ENCODE peak calls at places on chromosomes 13 and 19, in four cellular contexts. One of them, this sample, is unnamed.

GRCh38 chr13:47672982-47673670 is 327.9 kb downstream of the SUCLA2 start:
- DNase-seq in NCI-H774: no peak
- DNase-seq in brain microvascular endothelial cell: peak
- DNase-seq in thoracic aorta: no peak
- DNase-seq in this sample: no peak

GRCh38 chr19:36081385-36081784 is 26.7 kb downstream of the WDR62 start:
- DNase-seq in brain microvascular endothelial cell: no peak
- DNase-seq in thoracic aorta: no peak
- DNase-seq in NCI-H774: no peak
- DNase-seq in this sample: no peak

GRCh38 chr19:4327252-4327876 is 11.3 kb downstream of the STAP2 start:
- DNase-seq in thoracic aorta: no peak
- DNase-seq in NCI-H774: no peak
- DNase-seq in brain microvascular endothelial cell: peak
- DNase-seq in this sample: peak

GRCh38 chr19:40116075-40116474 is 25.3 kb upstream of the ZNF780A start:
- DNase-seq in NCI-H774: no peak
- DNase-seq in thoracic aorta: no peak
- DNase-seq in brain microvascular endothelial cell: no peak
- DNase-seq in this sample: no peak

GRCh38 chr13:31160857-31161582 is 684 bp downstream of the HSPH1 start:
- DNase-seq in NCI-H774: no peak
- DNase-seq in brain microvascular endothelial cell: peak
- DNase-seq in thoracic aorta: peak
- DNase-seq in this sample: peak

GRCh38 chr19:13633109-13633508 is 126.8 kb upstream of the CACNA1A start:
- DNase-seq in NCI-H774: peak
- DNase-seq in thoracic aorta: no peak
- DNase-seq in brain microvascular endothelial cell: peak
- DNase-seq in this sample: peak

GRCh38 chr13:42660367-42660965 is 86.5 kb downstream of the TNFSF11 start:
- DNase-seq in NCI-H774: no peak
- DNase-seq in brain microvascular endothelial cell: no peak
- DNase-seq in thoracic aorta: no peak
- DNase-seq in this sample: no peak

GRCh38 chr19:6509118-6509971 is 7.2 kb upstream of the TUBB4A start:
- DNase-seq in brain microvascular endothelial cell: no peak
- DNase-seq in thoracic aorta: no peak
- DNase-seq in NCI-H774: no peak
- DNase-seq in this sample: no peak

GRCh38 chr13:21043898-21044297 is 17.5 kb downstream of the LATS2 start:
- DNase-seq in NCI-H774: no peak
- DNase-seq in brain microvascular endothelial cell: peak
- DNase-seq in thoracic aorta: no peak
- DNase-seq in this sample: peak

GRCh38 chr13:102769679-102770078 is 3.9 kb downstream of the TEX30 start:
- DNase-seq in NCI-H774: no peak
- DNase-seq in brain microvascular endothelial cell: no peak
- DNase-seq in thoracic aorta: no peak
- DNase-seq in this sample: peak

GRCh38 chr19:8592231-8593009 is 15.2 kb upstream of the MYO1F start:
- DNase-seq in thoracic aorta: peak
- DNase-seq in brain microvascular endothelial cell: peak
- DNase-seq in NCI-H774: no peak
- DNase-seq in this sample: peak

GRCh38 chr19:43983912-43984686 is at the start of gene ZNF155:
- DNase-seq in thoracic aorta: peak
- DNase-seq in NCI-H774: peak
- DNase-seq in brain microvascular endothelial cell: peak
- DNase-seq in this sample: peak

GRCh38 chr13:109345433-109345941 is 440.9 kb downstream of the IRS2 start:
- DNase-seq in NCI-H774: no peak
- DNase-seq in brain microvascular endothelial cell: peak
- DNase-seq in thoracic aorta: no peak
- DNase-seq in this sample: no peak

GRCh38 chr19:3788991-3789778 is 3.0 kb upstream of the MATK start:
- DNase-seq in brain microvascular endothelial cell: no peak
- DNase-seq in thoracic aorta: no peak
- DNase-seq in NCI-H774: no peak
- DNase-seq in this sample: no peak

GRCh38 chr19:10580979-10581631 is 6.0 kb downstream of the AP1M2 start:
- DNase-seq in NCI-H774: no peak
- DNase-seq in brain microvascular endothelial cell: peak
- DNase-seq in thoracic aorta: peak
- DNase-seq in this sample: peak

GRCh38 chr19:2555422-2556220 is 79.7 kb downstream of the GADD45B start:
- DNase-seq in brain microvascular endothelial cell: no peak
- DNase-seq in NCI-H774: no peak
- DNase-seq in thoracic aorta: no peak
- DNase-seq in this sample: no peak

GRCh38 chr13:40479196-40479845 is 187.1 kb downstream of the FOXO1 start:
- DNase-seq in NCI-H774: no peak
- DNase-seq in brain microvascular endothelial cell: no peak
- DNase-seq in thoracic aorta: no peak
- DNase-seq in this sample: no peak

GRCh38 chr19:46288896-46289588 is 7.8 kb upstream of the HIF3A start:
- DNase-seq in NCI-H774: no peak
- DNase-seq in brain microvascular endothelial cell: peak
- DNase-seq in thoracic aorta: no peak
- DNase-seq in this sample: peak

GRCh38 chr13:66477816-66478215 is 752.3 kb downstream of the PCDH9 start:
- DNase-seq in NCI-H774: no peak
- DNase-seq in thoracic aorta: no peak
- DNase-seq in brain microvascular endothelial cell: no peak
- DNase-seq in this sample: no peak

GRCh38 chr19:29583196-29584006 is 22.7 kb upstream of the POP4 start:
- DNase-seq in brain microvascular endothelial cell: no peak
- DNase-seq in thoracic aorta: no peak
- DNase-seq in NCI-H774: no peak
- DNase-seq in this sample: no peak

GRCh38 chr19:39676004-39676403 is 20.3 kb downstream of the LGALS16 start:
- DNase-seq in NCI-H774: no peak
- DNase-seq in thoracic aorta: no peak
- DNase-seq in brain microvascular endothelial cell: no peak
- DNase-seq in this sample: no peak

GRCh38 chr19:35963514-35963913 is 27.3 kb downstream of the LRFN3 start:
- DNase-seq in NCI-H774: no peak
- DNase-seq in thoracic aorta: no peak
- DNase-seq in brain microvascular endothelial cell: peak
- DNase-seq in this sample: peak

GRCh38 chr19:42272989-42273406 is 3.9 kb downstream of the CIC start:
- DNase-seq in thoracic aorta: no peak
- DNase-seq in NCI-H774: no peak
- DNase-seq in brain microvascular endothelial cell: no peak
- DNase-seq in this sample: no peak

GRCh38 chr13:72960541-72960940 is 98.3 kb upstream of the KLF5 start:
- DNase-seq in thoracic aorta: no peak
- DNase-seq in NCI-H774: peak
- DNase-seq in brain microvascular endothelial cell: no peak
- DNase-seq in this sample: no peak

GRCh38 chr13:110447058-110447511 is 114.4 kb downstream of the RAB20 start:
- DNase-seq in thoracic aorta: no peak
- DNase-seq in NCI-H774: no peak
- DNase-seq in brain microvascular endothelial cell: no peak
- DNase-seq in this sample: no peak

GRCh38 chr19:39913682-39914333 is 20.6 kb downstream of the FCGBP start:
- DNase-seq in NCI-H774: no peak
- DNase-seq in thoracic aorta: no peak
- DNase-seq in brain microvascular endothelial cell: no peak
- DNase-seq in this sample: no peak

GRCh38 chr19:6232567-6232966 is 47.2 kb downstream of the MLLT1 start:
- DNase-seq in NCI-H774: no peak
- DNase-seq in brain microvascular endothelial cell: peak
- DNase-seq in thoracic aorta: no peak
- DNase-seq in this sample: peak

GRCh38 chr19:37537391-37537947 is 30.7 kb downstream of the ZNF793 start:
- DNase-seq in NCI-H774: no peak
- DNase-seq in thoracic aorta: no peak
- DNase-seq in brain microvascular endothelial cell: no peak
- DNase-seq in this sample: no peak

GRCh38 chr19:2042485-2043268 is 8.4 kb downstream of the MKNK2 start:
- DNase-seq in NCI-H774: no peak
- DNase-seq in brain microvascular endothelial cell: no peak
- DNase-seq in thoracic aorta: no peak
- DNase-seq in this sample: peak

GRCh38 chr13:100946588-100946987 is 272.0 kb upstream of the TMTC4 start:
- DNase-seq in NCI-H774: no peak
- DNase-seq in brain microvascular endothelial cell: no peak
- DNase-seq in thoracic aorta: no peak
- DNase-seq in this sample: no peak

GRCh38 chr13:31987071-31987470 is 44.5 kb upstream of the FRY start:
- DNase-seq in brain microvascular endothelial cell: no peak
- DNase-seq in NCI-H774: no peak
- DNase-seq in thoracic aorta: no peak
- DNase-seq in this sample: no peak

This sample was measured in cardiac muscle cell.